ENCODE peak calls at places on chromosomes 1 and 21, in five cellular contexts. K, R, D, V and S are unnamed samples.

GRCh38 chr1:61241411-61241838 is 159.1 kb downstream of the NFIA start:
- DNase-seq in K (peak; percentile 86), V (no peak), R (no peak), D (no peak), S (no peak)

GRCh38 chr1:109273570-109274288 is 9.2 kb downstream of the PSRC1 start:
- DNase-seq in K (no peak), D (no peak), V (no peak), R (peak; percentile 31), S (no peak)

GRCh38 chr1:240888039-240888786 is 276.3 kb upstream of the GREM2 start:
- DNase-seq in K (no peak), V (no peak), D (peak; percentile 3), R (peak; percentile 59), S (peak; percentile 52)

GRCh38 chr1:72693376-72693775 is 411.0 kb upstream of the NEGR1 start:
- DNase-seq in D (no peak), R (no peak), K (no peak), V (no peak), S (no peak)

GRCh38 chr1:21896652-21897532 is 40.2 kb downstream of the HSPG2 start:
- DNase-seq in K (peak; percentile 55), V (no peak), R (no peak), D (peak; percentile 23), S (no peak)

GRCh38 chr1:153395776-153396175 is 4.9 kb upstream of the S100A8 start:
- DNase-seq in V (peak; percentile 15), K (no peak), D (no peak), R (no peak), S (no peak)

GRCh38 chr1:156432109-156433018 is 63.4 kb downstream of the RHBG start:
- DNase-seq in K (no peak), R (no peak), D (no peak), V (no peak), S (no peak)

GRCh38 chr1:203273869-203274602 is 31.3 kb upstream of the BTG2 start:
- DNase-seq in R (no peak), K (no peak), V (peak; percentile 54), D (no peak), S (no peak)

GRCh38 chr1:186206046-186206564 is 168.9 kb downstream of the TPR start:
- DNase-seq in R (no peak), V (no peak), D (peak; percentile 22), K (peak; percentile 29), S (no peak)

GRCh38 chr1:43522776-43523480 is 7.8 kb upstream of the PTPRF start:
- DNase-seq in V (no peak), D (peak; percentile 60), K (peak; percentile 45), R (peak; percentile 85), S (no peak)

GRCh38 chr1:224666078-224666477 is 50.0 kb downstream of the CNIH3 start:
- DNase-seq in R (no peak), V (no peak), D (no peak), K (no peak), S (no peak)

GRCh38 chr1:67590329-67590728 is 94.7 kb upstream of the GADD45A start:
- DNase-seq in K (peak; percentile 63), V (no peak), D (peak; percentile 72), R (no peak), S (no peak)

GRCh38 chr21:35342440-35342839 is 293.3 kb upstream of the RUNX1 start:
- DNase-seq in K (no peak), D (no peak), R (no peak), V (no peak), S (peak; percentile 67)

GRCh38 chr21:45496151-45496967 is 45.9 kb downstream of the SLC19A1 start:
- DNase-seq in D (no peak), R (no peak), V (no peak), K (no peak), S (no peak)

GRCh38 chr1:203066965-203067364 is 18.8 kb downstream of the MYOG start:
- DNase-seq in K (no peak), D (no peak), R (no peak), V (no peak), S (no peak)

GRCh38 chr1:211738096-211738708 is 62.8 kb upstream of the NEK2 start:
- DNase-seq in K (no peak), R (no peak), D (no peak), V (no peak), S (no peak)

GRCh38 chr1:182163821-182164223 is 102.3 kb upstream of the ZNF648 start:
- DNase-seq in D (peak; percentile 68), V (no peak), R (no peak), K (no peak), S (no peak)

GRCh38 chr1:205068001-205068400 is 16.3 kb downstream of the TMEM81 start:
- DNase-seq in R (no peak), K (no peak), V (no peak), D (no peak), S (no peak)

GRCh38 chr1:3359346-3360157 is 94.9 kb upstream of the ARHGEF16 start:
- DNase-seq in R (no peak), V (no peak), K (no peak), D (no peak), S (no peak)

GRCh38 chr1:175864625-175865024 is 121.2 kb upstream of the TNR start:
- DNase-seq in V (no peak), K (no peak), R (no peak), D (no peak), S (no peak)

GRCh38 chr1:117173711-117174110 is 37.0 kb downstream of the VTCN1 start:
- DNase-seq in R (no peak), V (no peak), D (no peak), K (no peak), S (no peak)

GRCh38 chr1:220876511-220877347 is 2.5 kb upstream of the HLX start:
- DNase-seq in V (no peak), R (no peak), D (no peak), K (no peak), S (peak; percentile 31)

GRCh38 chr21:36478207-36478701 is 1.7 kb downstream of the CLDN14 start:
- DNase-seq in D (peak; percentile 75), V (no peak), K (peak; percentile 93), R (no peak), S (no peak)

GRCh38 chr1:113391643-113392271 is 1.4 kb downstream of the MAGI3 start:
- DNase-seq in V (peak; percentile 52), D (no peak), K (peak; percentile 30), R (peak; percentile 37), S (peak; percentile 9)

GRCh38 chr1:33152685-33153432 is 29.0 kb downstream of the TRIM62 start:
- DNase-seq in K (peak; percentile 91), R (no peak), V (no peak), D (peak; percentile 27), S (no peak)

GRCh38 chr1:244050835-244051444 is at the start of gene ZBTB18:
- DNase-seq in D (peak; percentile 42), R (no peak), K (peak; percentile 21), V (no peak), S (no peak)

GRCh38 chr1:174001573-174001972 is 20.6 kb downstream of the RC3H1 start:
- DNase-seq in R (no peak), K (no peak), V (no peak), D (no peak), S (no peak)

GRCh38 chr1:178534137-178534868 is 21.4 kb downstream of the TEX35 start:
- DNase-seq in K (no peak), R (no peak), D (no peak), V (no peak), S (no peak)

GRCh38 chr1:40844079-40844478 is 18.1 kb downstream of the CITED4 start:
- DNase-seq in R (no peak), D (no peak), K (no peak), V (no peak), S (no peak)

DNA sequence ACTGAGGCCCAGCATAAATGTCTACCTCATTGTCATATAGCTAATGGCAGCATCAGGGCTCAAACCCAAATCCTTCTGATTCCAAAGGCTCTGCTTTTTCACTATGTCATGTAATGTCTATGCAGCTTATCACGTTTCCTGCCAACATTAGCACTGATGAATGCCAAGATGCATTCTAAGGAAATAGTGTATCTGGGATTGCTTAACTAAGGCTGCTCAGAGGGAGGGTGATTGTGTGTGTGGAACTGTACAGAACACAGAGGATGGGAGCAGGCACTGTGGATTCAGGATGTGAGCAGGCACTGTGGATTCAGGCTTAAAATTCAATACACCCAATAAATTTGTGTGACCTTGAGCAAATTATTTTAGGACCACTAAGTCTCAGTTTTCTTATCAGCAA is 456.4 kb upstream of the DEPDC1 start:
- DNase-seq in D (no peak), R (no peak), V (no peak), K (peak; percentile 44), S (no peak)
- TF ChIP-seq CTCF in D (no peak), R (no peak), V (no peak), K (no peak), S (no peak)

DNA sequence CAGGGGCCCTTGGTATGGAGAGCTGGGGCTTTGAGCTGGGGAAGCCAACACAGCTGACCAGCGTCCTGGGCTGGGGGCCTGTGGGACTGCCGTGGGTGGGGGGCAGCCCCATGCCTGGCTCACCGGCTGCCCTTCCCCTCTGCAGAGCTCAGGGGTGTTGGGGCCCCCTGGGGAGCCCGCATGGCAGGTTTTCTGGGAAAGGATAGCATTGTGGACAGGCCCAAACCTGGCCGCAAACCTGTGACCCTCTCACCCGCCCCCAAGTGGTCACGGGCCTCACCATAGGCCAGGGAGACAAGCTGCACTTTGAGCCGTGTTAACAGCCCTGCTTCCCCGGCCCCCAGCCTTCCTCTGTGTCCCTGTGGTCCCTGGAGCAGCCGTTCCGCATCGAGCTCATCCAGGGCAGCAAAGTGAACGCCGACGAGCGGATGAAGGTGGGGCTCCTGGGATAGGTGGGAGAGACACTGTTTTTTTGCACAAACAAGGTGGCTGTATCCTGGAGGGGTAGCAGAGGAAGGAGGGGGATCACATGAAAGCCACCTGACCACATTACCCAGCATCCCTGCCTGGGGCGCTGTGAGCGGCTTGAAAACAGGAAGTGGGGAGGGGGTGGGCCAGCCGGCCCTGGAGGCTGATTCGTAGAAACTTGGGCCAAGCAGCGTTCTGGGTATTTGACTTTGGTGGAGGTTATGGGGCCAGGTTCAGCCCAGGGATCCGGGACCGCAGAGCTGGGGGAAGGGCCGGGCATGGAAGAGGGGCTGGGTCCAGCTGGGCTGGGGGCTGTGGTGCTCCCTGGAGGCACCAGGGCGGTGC is 65.9 kb downstream of the PIK3CD start:
- DNase-seq in V (peak; percentile 94), D (peak; percentile 26), K (no peak), R (no peak), S (peak; percentile 91)
- TF ChIP-seq CTCF in V (no peak), D (no peak), K (no peak), R (no peak), S (no peak)

DNA sequence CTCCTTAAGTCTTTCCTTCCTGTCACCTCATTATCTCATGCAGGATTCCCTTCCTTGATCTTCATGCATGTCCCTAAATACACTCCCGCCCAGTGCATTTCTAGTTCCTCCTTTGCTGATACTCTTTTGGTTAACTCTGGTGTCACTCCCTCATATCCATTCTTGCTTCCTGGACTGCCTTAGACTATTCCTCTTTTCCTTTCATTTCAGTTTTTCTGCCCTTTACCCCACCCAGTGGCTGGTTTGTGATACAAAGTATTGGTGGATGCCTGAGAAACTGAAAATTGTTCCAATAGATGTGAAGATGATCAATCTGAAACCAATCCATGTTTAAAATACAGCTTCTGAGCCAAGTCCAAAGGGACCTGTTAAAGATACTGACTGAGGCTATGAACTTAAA is 553.8 kb upstream of the CAMK1G start:
- DNase-seq in D (no peak), V (no peak), K (peak; percentile 6), R (no peak), S (no peak)
- TF ChIP-seq CTCF in D (no peak), V (no peak), K (peak; percentile 17), R (no peak), S (no peak)

DNA sequence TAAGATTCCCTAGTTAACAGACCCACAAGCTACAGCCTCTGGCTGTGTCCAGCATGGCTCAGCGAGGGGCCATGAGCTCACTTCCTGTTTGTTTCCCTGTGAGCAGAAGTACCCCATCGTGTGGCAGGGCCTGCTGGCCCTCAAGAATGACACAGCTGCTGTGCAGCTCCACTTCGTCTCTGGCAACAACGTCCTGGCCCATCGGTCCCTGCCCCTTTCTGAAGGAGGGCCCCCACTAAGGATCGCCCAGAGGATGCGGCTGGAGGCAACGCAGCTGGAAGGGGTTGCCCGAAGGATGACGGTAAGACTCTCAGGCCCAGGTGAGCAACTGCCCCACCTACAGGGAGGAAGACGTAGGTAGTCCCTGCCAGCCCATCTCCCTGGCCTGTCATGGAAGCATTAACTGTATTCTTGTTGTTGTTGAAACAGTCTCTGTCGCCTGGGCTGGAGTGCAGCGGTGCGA is 38.2 kb downstream of the ZBTB17 start:
- DNase-seq in R (no peak), V (no peak), K (no peak), D (no peak), S (no peak)
- TF ChIP-seq CTCF in R (no peak), V (no peak), K (no peak), D (no peak), S (peak; percentile 17)